ENCODE peak calls at places on chromosomes 16 and 17, in four cellular contexts. K is IMR-90, F is H9, J is trophoblast cell. L is an unnamed sample.

GRCh38 chr17:63997341-63998048 is 656 bp upstream of the PRR29 start:
- DNase-seq in F (peak; percentile 54), J (no peak), K (no peak), L (no peak)

GRCh38 chr16:27498020-27498419 is 51.7 kb downstream of the GTF3C1 start:
- DNase-seq in F (no peak), J (no peak), K (peak; percentile 16), L (no peak)

GRCh38 chr16:70644763-70645597 is 1.4 kb upstream of the IL34 start:
- DNase-seq in J (no peak), K (no peak), F (peak; percentile 31), L (no peak)

GRCh38 chr17:32912218-32912897 is 15.6 kb upstream of the TMEM98 start:
- DNase-seq in F (peak; percentile 65), J (peak; percentile 42), K (peak; percentile 76), L (no peak)

GRCh38 chr16:53849585-53849984 is 145.6 kb downstream of the FTO start:
- DNase-seq in K (no peak), J (no peak), F (no peak), L (no peak)

GRCh38 chr16:82281544-82281943 is 111.5 kb upstream of the MPHOSPH6 start:
- DNase-seq in K (no peak), F (no peak), J (no peak), L (no peak)

GRCh38 chr16:81510016-81510415 is 65.4 kb downstream of the CMIP start:
- DNase-seq in F (no peak), J (no peak), K (no peak), L (no peak)

GRCh38 chr16:57788252-57788841 is 13.9 kb downstream of the KIFC3 start:
- DNase-seq in F (no peak), J (no peak), K (no peak), L (no peak)

GRCh38 chr17:7846063-7846735 is 8.7 kb upstream of the TMEM88 start:
- DNase-seq in J (no peak), F (no peak), K (no peak), L (no peak)

GRCh38 chr17:4310349-4311060 is 46.7 kb upstream of the ANKFY1 start:
- DNase-seq in K (peak; percentile 54), F (no peak), J (no peak), L (no peak)

GRCh38 chr16:84052071-84052622 is 9.6 kb upstream of the SLC38A8 start:
- DNase-seq in K (no peak), F (peak; percentile 25), J (no peak), L (no peak)

GRCh38 chr17:50163846-50164696 is 1.7 kb upstream of the SGCA start:
- DNase-seq in F (no peak), J (peak; percentile 28), K (no peak), L (no peak)

GRCh38 chr16:75471723-75472634 is 7.5 kb upstream of the TMEM170A start:
- DNase-seq in K (peak; percentile 64), F (peak; percentile 62), J (peak; percentile 80), L (peak; percentile 46)

GRCh38 chr17:66460558-66460957 is 158.1 kb downstream of the PRKCA start:
- DNase-seq in K (no peak), F (no peak), J (no peak), L (no peak)

GRCh38 chr17:72226322-72226721 is 105.5 kb downstream of the SOX9 start:
- DNase-seq in K (no peak), F (no peak), J (no peak), L (no peak)

GRCh38 chr17:15409721-15410247 is 57.6 kb downstream of the CDRT4 start:
- DNase-seq in K (peak; percentile 98), F (no peak), J (peak; percentile 94), L (no peak)

GRCh38 chr16:89176147-89176690 is 4.7 kb downstream of the CDH15 start:
- DNase-seq in K (no peak), J (no peak), F (no peak), L (no peak)

GRCh38 chr16:48117217-48118105 is 38.3 kb downstream of the ABCC12 start:
- DNase-seq in J (peak; percentile 47), K (no peak), F (peak; percentile 89), L (peak; percentile 84)

GRCh38 chr16:56950455-56950854 is 11.3 kb upstream of the CETP start:
- DNase-seq in K (no peak), F (no peak), J (no peak), L (no peak)

GRCh38 chr17:7982666-7983065 is 19.7 kb upstream of the GUCY2D start:
- DNase-seq in J (no peak), K (peak; percentile 14), F (no peak), L (no peak)

GRCh38 chr17:60968266-60968665 is 290.6 kb downstream of the BCAS3 start:
- DNase-seq in K (no peak), J (peak; percentile 91), F (no peak), L (no peak)

GRCh38 chr17:66200685-66201092 is 8.8 kb upstream of the CEP112 start:
- DNase-seq in J (peak; percentile 61), K (peak; percentile 83), F (peak; percentile 69), L (peak; percentile 54)

GRCh38 chr16:21302454-21302853 is 24.4 kb upstream of the CRYM start:
- DNase-seq in J (no peak), K (peak; percentile 3), F (no peak), L (no peak)

GRCh38 chr16:13070268-13070667 is 168.9 kb downstream of the SHISA9 start:
- DNase-seq in J (no peak), F (peak; percentile 87), K (no peak), L (peak; percentile 88)

GRCh38 chr17:61007980-61008379 is 330.3 kb downstream of the BCAS3 start:
- DNase-seq in K (no peak), F (peak; percentile 28), J (peak; percentile 13), L (no peak)

DNA sequence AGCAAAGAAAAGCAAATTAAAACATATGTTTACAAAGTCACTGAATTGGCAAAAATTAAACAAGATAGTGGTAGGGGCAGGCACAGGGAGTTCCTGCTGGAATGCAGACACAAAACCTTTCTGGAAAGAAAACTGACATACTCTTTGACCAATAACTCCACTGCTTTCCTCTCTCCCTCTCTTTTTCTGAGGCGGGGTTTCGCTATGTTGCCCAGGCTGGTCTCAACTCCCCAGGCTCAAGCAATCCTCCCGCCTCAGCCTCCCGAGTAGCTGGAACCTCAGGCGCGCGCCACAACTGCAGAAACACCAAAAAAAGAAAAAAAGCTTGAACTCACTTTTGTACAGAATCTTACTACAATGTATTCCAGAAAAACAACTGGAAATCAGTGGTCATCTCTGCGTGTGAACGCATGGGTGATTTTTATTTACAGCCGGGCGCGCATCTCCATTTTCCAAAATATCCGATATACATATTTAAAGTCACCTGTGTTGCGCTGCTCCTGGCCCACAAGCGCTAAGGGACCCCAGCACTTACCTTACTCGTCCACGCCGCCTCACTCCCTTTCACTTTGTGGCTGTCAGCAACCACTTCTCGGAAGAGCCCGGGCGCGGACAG is 480 bp downstream of the TXNL4B start:
- DNase-seq in K (peak; percentile 68), F (no peak), J (peak; percentile 57), L (peak; percentile 17)
- H4K91ac ChIP-seq in K (peak overlapping the region; percentile 41), F (no peak overlapping the region), J (peak overlapping the region; percentile 20), L (no peak overlapping the region)

DNA sequence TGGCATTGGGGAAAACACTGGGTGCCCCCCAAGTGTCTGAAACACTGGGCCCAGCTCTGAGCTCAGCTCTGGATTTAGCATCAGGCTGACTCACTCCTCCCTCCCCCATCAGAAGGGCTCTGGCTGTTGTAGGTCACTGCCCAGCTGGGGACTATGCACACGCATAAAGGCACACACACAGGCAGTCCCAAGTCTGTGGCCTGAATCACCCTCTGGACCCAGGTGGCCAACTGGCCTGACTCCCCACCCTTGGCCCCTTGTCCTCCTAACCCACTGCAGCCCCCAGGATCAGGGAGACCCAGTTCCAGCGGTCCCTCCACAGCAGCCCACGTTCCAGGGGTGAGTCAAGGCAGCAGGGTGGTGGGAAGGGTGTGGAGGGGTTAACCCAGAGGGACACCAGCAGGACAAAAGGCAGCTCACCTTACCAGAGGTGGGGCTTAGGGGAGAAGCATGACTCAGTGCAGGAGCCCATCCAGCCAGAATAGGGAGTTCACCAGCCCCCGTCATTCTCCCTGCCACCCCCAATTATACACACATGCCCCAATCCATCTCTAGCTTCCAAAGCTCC is 47.0 kb downstream of the MYO18A start:
- DNase-seq in F (peak; percentile 73), K (peak; percentile 89), J (no peak), L (no peak)
- H4K8ac ChIP-seq in F (no peak overlapping the region), K (peak overlapping the region; percentile 87), J (no peak overlapping the region), L (no peak overlapping the region)

GRCh38 chr16:85283305-85284050 is 171.2 kb upstream of the CIBAR2 start:
- DNase-seq in J (no peak), K (no peak), F (no peak), L (no peak)
- H4K91ac ChIP-seq in J (no peak overlapping the region), K (no peak overlapping the region), F (no peak overlapping the region), L (no peak overlapping the region)

DNA sequence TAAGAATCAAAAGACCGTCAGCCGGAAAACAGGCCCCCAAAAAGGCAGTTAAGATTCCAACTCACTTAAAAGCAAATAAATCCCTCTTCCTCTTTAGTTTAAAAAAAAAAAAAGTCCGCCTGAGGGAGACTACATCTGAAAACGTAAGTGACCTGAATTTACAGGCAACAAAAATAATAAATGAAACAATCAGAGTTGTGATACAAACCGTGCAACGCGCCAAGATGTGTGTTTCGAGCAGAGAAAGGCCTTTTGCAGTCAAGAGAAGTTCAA is 1.1 kb downstream of the KANSL1 start:
- DNase-seq in K (no peak), J (no peak), F (no peak), L (no peak)
- H4K8ac ChIP-seq in K (peak overlapping the region; percentile 67), J (peak overlapping the region; percentile 94), F (no peak overlapping the region), L (no peak overlapping the region)

GRCh38 chr16:1908081-1908633 is 10.1 kb downstream of the HS3ST6 start:
- DNase-seq in J (no peak), F (no peak), K (no peak), L (no peak)

GRCh38 chr16:1908983-1909382 is 9.2 kb downstream of the HS3ST6 start:
- DNase-seq in F (no peak), K (no peak), J (no peak), L (no peak)

GRCh38 chr16:1906846-1907165 is 11.4 kb downstream of the HS3ST6 start:
- DNase-seq in F (no peak), J (no peak), K (no peak), L (no peak)

GRCh38 chr16:1906052-1906845 is 12.0 kb downstream of the HS3ST6 start:
- DNase-seq in J (no peak), K (no peak), F (peak; percentile 34), L (no peak)

GRCh38 chr16:1907226-1907849 is 10.9 kb downstream of the HS3ST6 start:
- DNase-seq in K (no peak), J (no peak), F (peak; percentile 27), L (no peak)
- H4K91ac ChIP-seq in K (no peak overlapping the region), J (no peak overlapping the region), F (no peak overlapping the region), L (no peak overlapping the region)

GRCh38 chr17:80838381-80839345 is 153.0 kb upstream of the CHMP6 start:
- DNase-seq in J (no peak), F (no peak), K (no peak), L (no peak)

GRCh38 chr17:80836971-80837481 is 154.6 kb upstream of the CHMP6 start:
- DNase-seq in J (no peak), F (no peak), K (no peak), L (no peak)

GRCh38 chr17:80836658-80836965 is 155.0 kb upstream of the CHMP6 start:
- DNase-seq in F (no peak), K (no peak), J (no peak), L (no peak)

GRCh38 chr17:80835816-80836657 is 155.6 kb upstream of the CHMP6 start:
- DNase-seq in K (no peak), J (no peak), F (no peak), L (no peak)

GRCh38 chr17:80837711-80838110 is 153.9 kb upstream of the CHMP6 start:
- DNase-seq in K (no peak), J (no peak), F (no peak), L (no peak)
- H4K8ac ChIP-seq in K (no peak overlapping the region), J (no peak overlapping the region), F (no peak overlapping the region), L (no peak overlapping the region)

L was measured in neuronal stem cell.